ENCODE peak calls at places on chromosome X, in six cellular contexts. U is activated T-cell treated with anti-CD3 and anti-CD28 coated beads for 1 hour, F is AG20443, G is substantia nigra, W is Calu3, C is fibroblast of mammary gland. Z is an unnamed sample.

GRCh38 chrX:69493193-69493592 is 10.9 kb upstream of the NALF2 start:
- DNase-seq in G (no peak), U (no peak), C (peak), F (peak), W (peak), Z (no peak)

GRCh38 chrX:103250977-103251376 is 4.0 kb downstream of the TCEAL8 start:
- DNase-seq in G (no peak), U (no peak), W (no peak), F (no peak), C (no peak), Z (no peak)

GRCh38 chrX:154057790-154058189 is 38.1 kb upstream of the IRAK1 start:
- DNase-seq in F (no peak), W (peak), C (no peak), G (no peak), U (no peak), Z (no peak)

GRCh38 chrX:123959281-123960063 is 2.0 kb upstream of the STAG2 start:
- DNase-seq in U (peak), F (peak), C (peak), G (peak), W (peak), Z (peak)

GRCh38 chrX:14673764-14674163 is 144.4 kb downstream of the GLRA2 start:
- DNase-seq in C (peak), U (no peak), G (no peak), W (peak), F (peak), Z (no peak)

GRCh38 chrX:136528645-136529315 is 3.2 kb upstream of the VGLL1 start:
- DNase-seq in U (no peak), F (no peak), W (peak), C (peak), G (no peak), Z (no peak)

GRCh38 chrX:47191806-47192401 is 1.7 kb upstream of the UBA1 start:
- DNase-seq in G (no peak), U (no peak), F (no peak), C (no peak), W (no peak), Z (no peak)

GRCh38 chrX:38891641-38892413 is 90.6 kb downstream of the MID1IP1 start:
- DNase-seq in F (no peak), G (no peak), C (peak), U (no peak), W (no peak), Z (no peak)

GRCh38 chrX:135477576-135477975 is 42.9 kb upstream of the INTS6L start:
- DNase-seq in F (peak), W (peak), G (peak), C (peak), U (peak), Z (peak)

GRCh38 chrX:134691453-134691852 is 33.2 kb upstream of the PLAC1 start:
- DNase-seq in U (no peak), G (no peak), C (no peak), F (no peak), W (no peak), Z (no peak)

GRCh38 chrX:133884430-133885394 is 100.7 kb downstream of the GPC3 start:
- DNase-seq in C (no peak), F (no peak), U (no peak), W (no peak), G (no peak), Z (no peak)

GRCh38 chrX:48957477-48957826 is at the start of gene OTUD5:
- DNase-seq in G (peak), F (peak), W (peak), C (no peak), U (peak), Z (peak)

GRCh38 chrX:155215443-155216178 is 649 bp upstream of the VBP1 start:
- DNase-seq in W (no peak), U (no peak), C (peak), F (no peak), G (no peak), Z (no peak)

GRCh38 chrX:51420610-51421009 is 75.8 kb downstream of the NUDT11 start:
- DNase-seq in F (peak), C (peak), G (no peak), U (peak), W (peak), Z (no peak)

GRCh38 chrX:96704661-96705060 is 20.0 kb downstream of the DIAPH2 start:
- DNase-seq in G (no peak), W (no peak), F (peak), U (no peak), C (peak), Z (no peak)

GRCh38 chrX:72142094-72142843 is 10.6 kb upstream of the RTL5 start:
- DNase-seq in C (no peak), U (no peak), W (no peak), G (no peak), F (no peak), Z (no peak)

GRCh38 chrX:49309401-49309981 is 6.0 kb downstream of the GAGE10 start:
- DNase-seq in G (no peak), C (peak), U (no peak), F (no peak), W (no peak), Z (no peak)

GRCh38 chrX:129981207-129981553 is 1.3 kb upstream of the BCORL1 start:
- DNase-seq in F (no peak), C (no peak), W (no peak), G (no peak), U (no peak), Z (no peak)

Z was measured in activated T-helper 9 cell treated with anti-CD3 and anti-CD28 coated beads, Interleukin-2, amount 50 U/mL, for 16 hours.